ENCODE peak calls at places on chromosomes 3 and 15, in six cellular contexts. One of them, this sample, is unnamed.

GRCh38 chr3:101521251-101521701 is 8.3 kb upstream of the SENP7 start:
- DNase-seq in bronchial epithelial cell: peak
- DNase-seq in activated CD8-positive, alpha-beta memory T cell treated with anti-CD3 and anti-CD28 coated beads for 1 hour: no peak
- DNase-seq in RKO: no peak
- DNase-seq in nucleus accumbens: no peak
- DNase-seq in activated gamma-delta T cell: no peak
- DNase-seq in this sample: no peak

GRCh38 chr3:196115678-196116083 is 33.8 kb upstream of the TFRC start:
- DNase-seq in activated gamma-delta T cell: no peak
- DNase-seq in RKO: no peak
- DNase-seq in bronchial epithelial cell: no peak
- DNase-seq in activated CD8-positive, alpha-beta memory T cell treated with anti-CD3 and anti-CD28 coated beads for 1 hour: no peak
- DNase-seq in nucleus accumbens: no peak
- DNase-seq in this sample: no peak

GRCh38 chr3:16151109-16151508 is 23.4 kb upstream of the GALNT15 start:
- DNase-seq in activated gamma-delta T cell: no peak
- DNase-seq in activated CD8-positive, alpha-beta memory T cell treated with anti-CD3 and anti-CD28 coated beads for 1 hour: no peak
- DNase-seq in nucleus accumbens: no peak
- DNase-seq in RKO: no peak
- DNase-seq in bronchial epithelial cell: peak
- DNase-seq in this sample: no peak

GRCh38 chr3:128326051-128326823 is 140.5 kb downstream of the DNAJB8 start:
- DNase-seq in activated CD8-positive, alpha-beta memory T cell treated with anti-CD3 and anti-CD28 coated beads for 1 hour: no peak
- DNase-seq in activated gamma-delta T cell: no peak
- DNase-seq in RKO: no peak
- DNase-seq in bronchial epithelial cell: no peak
- DNase-seq in nucleus accumbens: no peak
- DNase-seq in this sample: no peak

GRCh38 chr3:13300546-13301294 is 119.4 kb downstream of the NUP210 start:
- DNase-seq in bronchial epithelial cell: no peak
- DNase-seq in activated CD8-positive, alpha-beta memory T cell treated with anti-CD3 and anti-CD28 coated beads for 1 hour: no peak
- DNase-seq in nucleus accumbens: no peak
- DNase-seq in activated gamma-delta T cell: no peak
- DNase-seq in RKO: no peak
- DNase-seq in this sample: no peak

GRCh38 chr3:130705501-130705900 is 41.1 kb downstream of the PIK3R4 start:
- DNase-seq in activated gamma-delta T cell: no peak
- DNase-seq in bronchial epithelial cell: peak
- DNase-seq in RKO: no peak
- DNase-seq in activated CD8-positive, alpha-beta memory T cell treated with anti-CD3 and anti-CD28 coated beads for 1 hour: no peak
- DNase-seq in nucleus accumbens: no peak
- DNase-seq in this sample: no peak

GRCh38 chr15:65328506-65329297 is 24.2 kb downstream of the RNU5B-1 start:
- DNase-seq in activated CD8-positive, alpha-beta memory T cell treated with anti-CD3 and anti-CD28 coated beads for 1 hour: no peak
- DNase-seq in RKO: no peak
- DNase-seq in nucleus accumbens: no peak
- DNase-seq in activated gamma-delta T cell: no peak
- DNase-seq in bronchial epithelial cell: no peak
- DNase-seq in this sample: no peak

GRCh38 chr3:134449951-134450350 is 35.8 kb downstream of the ANAPC13 start:
- DNase-seq in nucleus accumbens: no peak
- DNase-seq in RKO: no peak
- DNase-seq in bronchial epithelial cell: no peak
- DNase-seq in activated gamma-delta T cell: no peak
- DNase-seq in activated CD8-positive, alpha-beta memory T cell treated with anti-CD3 and anti-CD28 coated beads for 1 hour: no peak
- DNase-seq in this sample: no peak

GRCh38 chr3:127644641-127645040 is 15.7 kb downstream of the PODXL2 start:
- DNase-seq in activated CD8-positive, alpha-beta memory T cell treated with anti-CD3 and anti-CD28 coated beads for 1 hour: no peak
- DNase-seq in activated gamma-delta T cell: no peak
- DNase-seq in RKO: no peak
- DNase-seq in nucleus accumbens: no peak
- DNase-seq in bronchial epithelial cell: no peak
- DNase-seq in this sample: no peak

GRCh38 chr15:73889053-73889452 is 15.7 kb downstream of the TBC1D21 start:
- DNase-seq in bronchial epithelial cell: no peak
- DNase-seq in activated gamma-delta T cell: no peak
- DNase-seq in activated CD8-positive, alpha-beta memory T cell treated with anti-CD3 and anti-CD28 coated beads for 1 hour: no peak
- DNase-seq in RKO: no peak
- DNase-seq in nucleus accumbens: no peak
- DNase-seq in this sample: no peak

GRCh38 chr3:119346076-119346496 is 51.9 kb downstream of the ARHGAP31 start:
- DNase-seq in bronchial epithelial cell: no peak
- DNase-seq in RKO: no peak
- DNase-seq in activated CD8-positive, alpha-beta memory T cell treated with anti-CD3 and anti-CD28 coated beads for 1 hour: no peak
- DNase-seq in nucleus accumbens: no peak
- DNase-seq in activated gamma-delta T cell: no peak
- DNase-seq in this sample: no peak

GRCh38 chr3:187319699-187320302 is 28.3 kb upstream of the MASP1 start:
- DNase-seq in activated CD8-positive, alpha-beta memory T cell treated with anti-CD3 and anti-CD28 coated beads for 1 hour: peak
- DNase-seq in RKO: peak
- DNase-seq in nucleus accumbens: peak
- DNase-seq in bronchial epithelial cell: peak
- DNase-seq in activated gamma-delta T cell: no peak
- DNase-seq in this sample: peak

GRCh38 chr3:41662288-41662687 is 299.6 kb downstream of the ULK4 start:
- DNase-seq in activated gamma-delta T cell: no peak
- DNase-seq in RKO: peak
- DNase-seq in nucleus accumbens: no peak
- DNase-seq in activated CD8-positive, alpha-beta memory T cell treated with anti-CD3 and anti-CD28 coated beads for 1 hour: no peak
- DNase-seq in bronchial epithelial cell: peak
- DNase-seq in this sample: no peak

GRCh38 chr3:122774564-122774963 is 19.1 kb downstream of the HSPBAP1 start:
- DNase-seq in bronchial epithelial cell: peak
- DNase-seq in activated gamma-delta T cell: no peak
- DNase-seq in nucleus accumbens: no peak
- DNase-seq in RKO: peak
- DNase-seq in activated CD8-positive, alpha-beta memory T cell treated with anti-CD3 and anti-CD28 coated beads for 1 hour: no peak
- DNase-seq in this sample: no peak

GRCh38 chr3:176505878-176506621 is 691.2 kb downstream of the TBL1XR1 start:
- DNase-seq in bronchial epithelial cell: no peak
- DNase-seq in RKO: no peak
- DNase-seq in nucleus accumbens: no peak
- DNase-seq in activated CD8-positive, alpha-beta memory T cell treated with anti-CD3 and anti-CD28 coated beads for 1 hour: no peak
- DNase-seq in activated gamma-delta T cell: no peak
- DNase-seq in this sample: no peak

GRCh38 chr15:101492752-101493692 is 3.5 kb upstream of the PCSK6 start:
- DNase-seq in bronchial epithelial cell: no peak
- DNase-seq in nucleus accumbens: peak
- DNase-seq in activated gamma-delta T cell: no peak
- DNase-seq in activated CD8-positive, alpha-beta memory T cell treated with anti-CD3 and anti-CD28 coated beads for 1 hour: no peak
- DNase-seq in RKO: no peak
- DNase-seq in this sample: no peak

GRCh38 chr15:44177139-44177538 is 17.9 kb downstream of the FRMD5 start:
- DNase-seq in activated gamma-delta T cell: no peak
- DNase-seq in RKO: no peak
- DNase-seq in activated CD8-positive, alpha-beta memory T cell treated with anti-CD3 and anti-CD28 coated beads for 1 hour: no peak
- DNase-seq in nucleus accumbens: no peak
- DNase-seq in bronchial epithelial cell: no peak
- DNase-seq in this sample: no peak

GRCh38 chr3:184052773-184053172 is at the start of gene HTR3C:
- DNase-seq in bronchial epithelial cell: no peak
- DNase-seq in activated CD8-positive, alpha-beta memory T cell treated with anti-CD3 and anti-CD28 coated beads for 1 hour: no peak
- DNase-seq in nucleus accumbens: no peak
- DNase-seq in activated gamma-delta T cell: no peak
- DNase-seq in RKO: no peak
- DNase-seq in this sample: no peak

GRCh38 chr3:139299261-139300132 is 44.3 kb upstream of the MRPS22 start:
- DNase-seq in activated gamma-delta T cell: no peak
- DNase-seq in activated CD8-positive, alpha-beta memory T cell treated with anti-CD3 and anti-CD28 coated beads for 1 hour: no peak
- DNase-seq in bronchial epithelial cell: peak
- DNase-seq in nucleus accumbens: no peak
- DNase-seq in RKO: peak
- DNase-seq in this sample: no peak

GRCh38 chr3:136343873-136344281 is 93.7 kb downstream of the PCCB start:
- DNase-seq in activated gamma-delta T cell: no peak
- DNase-seq in bronchial epithelial cell: peak
- DNase-seq in nucleus accumbens: no peak
- DNase-seq in RKO: peak
- DNase-seq in activated CD8-positive, alpha-beta memory T cell treated with anti-CD3 and anti-CD28 coated beads for 1 hour: no peak
- DNase-seq in this sample: no peak

GRCh38 chr3:124351430-124352142 is 359.7 kb upstream of the ROPN1 start:
- DNase-seq in RKO: peak
- DNase-seq in activated gamma-delta T cell: no peak
- DNase-seq in activated CD8-positive, alpha-beta memory T cell treated with anti-CD3 and anti-CD28 coated beads for 1 hour: no peak
- DNase-seq in nucleus accumbens: peak
- DNase-seq in bronchial epithelial cell: peak
- DNase-seq in this sample: no peak

GRCh38 chr3:50330330-50330729 is 2.3 kb upstream of the TUSC2 start:
- DNase-seq in nucleus accumbens: no peak
- DNase-seq in activated CD8-positive, alpha-beta memory T cell treated with anti-CD3 and anti-CD28 coated beads for 1 hour: no peak
- DNase-seq in RKO: no peak
- DNase-seq in activated gamma-delta T cell: no peak
- DNase-seq in bronchial epithelial cell: no peak
- DNase-seq in this sample: no peak

GRCh38 chr3:113231827-113232253 is 20.5 kb downstream of the BOC start:
- DNase-seq in activated gamma-delta T cell: no peak
- DNase-seq in RKO: peak
- DNase-seq in nucleus accumbens: no peak
- DNase-seq in bronchial epithelial cell: peak
- DNase-seq in activated CD8-positive, alpha-beta memory T cell treated with anti-CD3 and anti-CD28 coated beads for 1 hour: no peak
- DNase-seq in this sample: no peak

GRCh38 chr3:12588674-12589054 is 31.8 kb downstream of the MKRN2 start:
- DNase-seq in RKO: no peak
- DNase-seq in activated gamma-delta T cell: no peak
- DNase-seq in nucleus accumbens: no peak
- DNase-seq in bronchial epithelial cell: no peak
- DNase-seq in activated CD8-positive, alpha-beta memory T cell treated with anti-CD3 and anti-CD28 coated beads for 1 hour: no peak
- DNase-seq in this sample: no peak

GRCh38 chr3:197030379-197031314 is 1.0 kb upstream of the MELTF start:
- DNase-seq in activated gamma-delta T cell: no peak
- DNase-seq in activated CD8-positive, alpha-beta memory T cell treated with anti-CD3 and anti-CD28 coated beads for 1 hour: no peak
- DNase-seq in bronchial epithelial cell: no peak
- DNase-seq in nucleus accumbens: no peak
- DNase-seq in RKO: peak
- DNase-seq in this sample: no peak

GRCh38 chr3:61704807-61705206 is 143.4 kb downstream of the PTPRG start:
- DNase-seq in RKO: no peak
- DNase-seq in activated CD8-positive, alpha-beta memory T cell treated with anti-CD3 and anti-CD28 coated beads for 1 hour: no peak
- DNase-seq in bronchial epithelial cell: no peak
- DNase-seq in activated gamma-delta T cell: no peak
- DNase-seq in nucleus accumbens: no peak
- DNase-seq in this sample: no peak

GRCh38 chr3:30112904-30113484 is 493.4 kb upstream of the TGFBR2 start:
- DNase-seq in activated CD8-positive, alpha-beta memory T cell treated with anti-CD3 and anti-CD28 coated beads for 1 hour: no peak
- DNase-seq in nucleus accumbens: no peak
- DNase-seq in RKO: peak
- DNase-seq in activated gamma-delta T cell: no peak
- DNase-seq in bronchial epithelial cell: peak
- DNase-seq in this sample: no peak

GRCh38 chr3:14658978-14659377 is 7.4 kb downstream of the CCDC174 start:
- DNase-seq in nucleus accumbens: no peak
- DNase-seq in RKO: no peak
- DNase-seq in activated gamma-delta T cell: no peak
- DNase-seq in bronchial epithelial cell: no peak
- DNase-seq in activated CD8-positive, alpha-beta memory T cell treated with anti-CD3 and anti-CD28 coated beads for 1 hour: no peak
- DNase-seq in this sample: no peak

GRCh38 chr3:120170223-120170622 is 76.0 kb upstream of the GSK3B start:
- DNase-seq in activated CD8-positive, alpha-beta memory T cell treated with anti-CD3 and anti-CD28 coated beads for 1 hour: no peak
- DNase-seq in bronchial epithelial cell: peak
- DNase-seq in RKO: peak
- DNase-seq in nucleus accumbens: no peak
- DNase-seq in activated gamma-delta T cell: no peak
- DNase-seq in this sample: no peak

GRCh38 chr15:25830844-25831443 is 32.2 kb downstream of the ATP10A start:
- DNase-seq in bronchial epithelial cell: peak
- DNase-seq in activated gamma-delta T cell: no peak
- DNase-seq in RKO: no peak
- DNase-seq in nucleus accumbens: no peak
- DNase-seq in activated CD8-positive, alpha-beta memory T cell treated with anti-CD3 and anti-CD28 coated beads for 1 hour: no peak
- DNase-seq in this sample: no peak

GRCh38 chr3:43016513-43016865 is 37.4 kb downstream of the GASK1A start:
- DNase-seq in activated gamma-delta T cell: no peak
- DNase-seq in activated CD8-positive, alpha-beta memory T cell treated with anti-CD3 and anti-CD28 coated beads for 1 hour: no peak
- DNase-seq in RKO: no peak
- DNase-seq in nucleus accumbens: no peak
- DNase-seq in bronchial epithelial cell: no peak
- DNase-seq in this sample: no peak

This sample was measured in stimulated activated CD8-positive, alpha-beta memory T cell treated with anti-CD3 and anti-CD28 coated beads, Interleukin-2, amount 100 ng/mL, for 1 hour.